ENCODE peak calls at places on chromosome 22, in four cellular contexts. D is breast epithelium, G is sigmoid colon, K is A549. U is an unnamed sample.
A peak's percentile ranks its signal among the peaks of the same experiment; 100 is the strongest.

GRCh38 chr22:48323746-48324145 is 1503.9 kb downstream of the BRD1 start:
- DNase-seq in D (no peak), G (peak; percentile 34), K (no peak), U (no peak)

GRCh38 chr22:36339171-36340065 is 48.3 kb downstream of the MYH9 start:
- DNase-seq in D (no peak), G (no peak), K (no peak), U (no peak)

GRCh38 chr22:37258810-37259472 is 14.9 kb upstream of the RAC2 start:
- DNase-seq in D (no peak), G (no peak), K (no peak), U (no peak)

GRCh38 chr22:32059426-32059825 is 16.4 kb downstream of the SLC5A1 start:
- DNase-seq in D (no peak), G (no peak), K (no peak), U (no peak)

GRCh38 chr22:48449466-48450187 is 1378.0 kb downstream of the BRD1 start:
- DNase-seq in D (no peak), G (no peak), K (peak; percentile 7), U (peak; percentile 6)

GRCh38 chr22:20429254-20430100 is 8.1 kb downstream of the SCARF2 start:
- DNase-seq in D (no peak), G (peak; percentile 67), K (no peak), U (peak; percentile 22)

GRCh38 chr22:35543702-35544101 is 3.1 kb downstream of the RASD2 start:
- DNase-seq in D (no peak), G (no peak), K (no peak), U (no peak)

GRCh38 chr22:47452184-47452583 is 689.7 kb downstream of the TBC1D22A start:
- DNase-seq in D (no peak), G (no peak), K (peak; percentile 38), U (no peak)

GRCh38 chr22:36075724-36076123 is 47.1 kb upstream of the RBFOX2 start:
- DNase-seq in D (no peak), G (no peak), K (no peak), U (no peak)

GRCh38 chr22:32203181-32204105 is 1.4 kb downstream of the RFPL2 start:
- DNase-seq in D (no peak), G (no peak), K (peak; percentile 3), U (no peak)

GRCh38 chr22:27630754-27631153 is 170.8 kb downstream of the MN1 start:
- DNase-seq in D (no peak), G (no peak), K (no peak), U (no peak)

GRCh38 chr22:48629631-48630443 is 1197.8 kb downstream of the BRD1 start:
- DNase-seq in D (no peak), G (no peak), K (no peak), U (no peak)

GRCh38 chr22:36162127-36163034 is 1.8 kb upstream of the APOL3 start:
- DNase-seq in D (no peak), G (no peak), K (no peak), U (no peak)

GRCh38 chr22:47777426-47777825 is 1015.0 kb downstream of the TBC1D22A start:
- DNase-seq in D (no peak), G (no peak), K (no peak), U (no peak)

GRCh38 chr22:26587991-26588613 is 1.8 kb downstream of the TPST2 start:
- DNase-seq in D (no peak), G (no peak), K (no peak), U (no peak)

GRCh38 chr22:48432721-48433518 is 1394.8 kb downstream of the BRD1 start:
- DNase-seq in D (peak; percentile 45), G (peak; percentile 57), K (peak; percentile 10), U (no peak)

GRCh38 chr22:27534720-27535125 is 266.8 kb downstream of the MN1 start:
- DNase-seq in D (no peak), G (no peak), K (peak; percentile 13), U (no peak)

GRCh38 chr22:24142831-24143230 is 38.5 kb upstream of the SUSD2 start:
- DNase-seq in D (no peak), G (no peak), K (no peak), U (no peak)
- TF ChIP-seq POLR2A in D (no peak), G (no peak), K (no peak), U (no peak)

DNA sequence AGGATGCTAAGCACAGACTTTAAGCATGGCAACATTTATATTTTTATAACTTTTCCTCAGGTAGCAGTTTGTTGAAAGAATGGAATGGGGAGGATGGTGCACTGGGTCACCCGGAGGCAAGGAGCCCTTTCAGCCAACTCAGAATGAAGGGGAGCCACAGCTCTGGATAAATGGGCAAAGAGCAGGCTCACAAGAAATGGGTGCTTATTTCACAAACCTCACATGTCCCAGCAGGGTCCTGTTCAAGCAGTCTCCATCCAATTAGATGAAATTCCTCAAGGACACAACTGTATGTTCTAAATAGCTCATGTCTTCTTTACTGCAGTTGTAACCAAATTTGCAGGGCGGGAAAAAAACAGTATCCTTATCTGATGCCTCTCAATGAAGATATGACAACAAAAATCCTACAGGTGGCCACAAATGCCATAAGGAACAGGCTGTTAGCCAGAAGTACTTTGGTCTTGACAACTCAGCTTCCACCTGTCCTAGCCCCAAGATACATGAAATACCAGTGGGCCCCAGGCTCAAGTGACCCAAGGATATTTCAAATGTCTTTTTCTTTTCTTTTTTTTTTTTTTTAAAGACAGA is 48.2 kb downstream of the MAPK1 start:
- DNase-seq in D (no peak), G (no peak), K (no peak), U (no peak)
- TF ChIP-seq POLR2A in D (no peak), G (no peak), K (no peak), U (no peak)

GRCh38 chr22:39148024-39148726 is 4.3 kb downstream of the CBX7 start:
- DNase-seq in D (no peak), G (peak; percentile 64), K (no peak), U (peak; percentile 66)

GRCh38 chr22:39147335-39148023 is 5.0 kb downstream of the CBX7 start:
- DNase-seq in D (no peak), G (peak; percentile 47), K (no peak), U (peak; percentile 26)

GRCh38 chr22:39146256-39147101 is 6.0 kb downstream of the CBX7 start:
- DNase-seq in D (peak; percentile 47), G (peak; percentile 58), K (no peak), U (peak; percentile 45)

GRCh38 chr22:39142088-39142667 is 10.3 kb downstream of the CBX7 start:
- DNase-seq in D (peak; percentile 27), G (peak; percentile 61), K (no peak), U (no peak)

DNA sequence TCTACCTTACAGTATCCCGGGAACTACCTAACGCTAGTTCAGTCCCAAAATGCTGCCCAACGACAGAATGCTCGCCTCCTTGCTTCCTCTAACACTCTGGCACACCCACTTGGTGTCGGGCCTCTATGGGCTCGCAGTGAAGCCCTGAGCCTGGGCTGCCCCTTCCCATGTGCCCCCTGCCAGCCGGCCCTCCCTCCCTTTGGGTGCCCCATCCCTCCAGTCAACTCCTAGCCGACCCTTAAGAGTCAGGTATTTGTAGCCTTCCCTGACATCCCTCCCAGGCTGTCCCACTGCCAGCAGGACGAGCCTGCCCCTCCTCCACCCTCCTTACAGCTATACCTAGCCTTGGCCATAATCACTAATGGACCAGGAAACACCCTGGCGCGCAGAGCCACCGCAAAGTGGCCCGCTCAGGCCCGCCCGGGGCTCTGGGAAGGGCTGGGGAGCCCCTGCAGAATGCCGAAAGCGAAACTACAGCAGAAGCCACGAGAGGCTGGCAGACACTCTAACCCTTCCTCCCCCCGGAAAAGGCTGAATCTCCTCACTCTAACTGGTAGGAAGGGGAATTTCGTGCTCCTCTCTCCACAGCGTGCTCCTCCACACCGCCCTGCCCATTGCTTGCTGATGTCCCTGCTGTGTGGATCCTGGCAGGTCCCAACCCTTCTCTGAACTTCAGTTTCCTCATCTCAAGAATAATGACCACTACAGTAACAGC is 8.2 kb downstream of the CBX7 start:
- DNase-seq in D (no peak), G (peak; percentile 66), K (no peak), U (peak; percentile 64)
- TF ChIP-seq POLR2A in D (no peak), G (no peak), K (no peak), U (no peak)

GRCh38 chr22:46054091-46054877 is 77.3 kb upstream of the WNT7B start:
- DNase-seq in D (peak; percentile 71), G (peak; percentile 90), K (no peak), U (peak; percentile 86)
- TF ChIP-seq POLR2A in D (no peak), G (no peak), K (no peak), U (peak; percentile 53)

DNA sequence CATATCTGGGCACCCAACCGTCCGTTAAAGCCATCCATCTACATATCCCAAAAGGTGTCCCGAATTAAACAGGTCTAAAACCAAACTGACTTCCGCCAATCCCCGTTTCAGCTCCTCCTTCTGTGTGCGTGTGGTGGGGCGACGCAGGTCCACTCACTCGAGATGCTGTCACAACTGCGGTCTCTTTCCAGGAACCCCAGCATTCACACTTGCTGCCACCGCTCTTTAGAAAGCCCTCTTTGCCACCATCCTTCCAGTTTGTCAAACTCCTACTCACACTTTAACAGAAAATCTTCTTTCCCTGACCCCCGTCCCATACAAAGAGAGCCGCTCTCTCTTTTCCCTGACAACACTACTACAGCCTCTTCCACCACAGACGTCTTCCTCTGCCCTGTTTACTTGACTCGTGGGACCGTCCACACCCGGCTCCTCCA is 467 bp downstream of the ESS2 start:
- DNase-seq in D (no peak), G (no peak), K (no peak), U (peak; percentile 16)
- TF ChIP-seq POLR2A in D (no peak), G (no peak), K (no peak), U (no peak)

DNA sequence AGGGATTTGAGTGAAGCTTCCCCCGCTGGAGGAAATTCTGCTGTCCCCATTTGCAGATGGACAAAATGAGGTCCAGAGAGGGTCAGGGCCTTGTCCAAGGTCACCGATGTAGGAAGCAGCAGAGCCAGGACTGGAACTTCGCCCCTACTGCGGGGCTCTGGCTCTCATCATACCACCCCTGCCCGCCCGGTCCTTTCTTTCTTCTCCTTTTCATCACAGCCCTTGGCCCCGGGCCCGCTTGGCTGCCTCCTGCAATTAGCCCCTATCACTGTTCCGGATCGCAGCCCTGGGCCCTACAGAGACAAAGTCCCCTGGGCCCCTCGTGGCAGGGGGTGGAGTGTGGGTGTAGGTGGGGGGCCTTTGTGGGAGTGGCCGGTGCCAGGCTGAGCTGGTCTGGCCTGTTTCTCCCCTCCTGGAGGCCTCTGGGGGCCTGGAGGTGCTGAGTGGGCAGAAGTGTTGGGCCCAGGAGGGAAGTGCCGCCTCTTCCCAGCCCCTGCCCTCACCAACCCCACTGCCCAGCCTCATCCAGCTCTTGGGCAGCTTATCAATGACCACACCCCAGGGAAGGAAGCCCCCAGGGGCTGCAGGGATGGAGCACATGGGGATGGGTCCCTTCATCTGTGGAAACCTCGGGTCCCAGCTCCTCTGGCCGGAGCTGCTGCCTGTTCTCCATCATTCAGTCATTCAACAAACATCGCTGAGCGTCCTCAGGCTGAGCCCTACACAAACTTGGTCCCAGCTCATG is 3.4 kb downstream of the EMID1 start:
- DNase-seq in D (no peak), G (no peak), K (no peak), U (no peak)
- TF ChIP-seq POLR2A in D (no peak), G (no peak), K (no peak), U (no peak)

DNA sequence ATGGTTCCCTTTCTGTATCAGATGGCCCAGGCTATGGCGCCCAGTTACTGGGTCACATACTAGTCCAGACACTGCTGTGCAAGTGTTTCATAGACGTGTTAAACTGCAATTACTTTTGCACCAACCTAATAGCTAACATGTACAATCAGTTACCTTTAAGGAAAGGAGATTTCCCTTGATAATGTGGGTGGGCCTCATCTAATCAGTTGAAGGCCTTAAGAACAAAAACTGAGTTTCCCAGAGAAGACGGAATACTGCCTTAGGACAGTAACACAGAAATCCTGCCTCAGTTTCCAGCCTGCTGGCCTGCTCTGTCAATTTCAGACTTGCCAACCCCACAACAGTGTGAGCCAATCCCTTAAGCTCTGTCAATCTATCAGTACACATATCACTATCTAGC is 229.9 kb upstream of the SYN3 start:
- DNase-seq in D (no peak), G (no peak), K (no peak), U (no peak)
- TF ChIP-seq POLR2A in D (no peak), G (no peak), K (no peak), U (no peak)

U was measured in ovary.